ENCODE peak calls at places on chromosomes 3 and 15, in five cellular contexts. O is kidney glomerular epithelial cell; V is CD8-positive, alpha-beta T cell; R is CD4-positive, CD25-positive, alpha-beta regulatory T cell; X is activated CD4-positive, alpha-beta T cell treated with anti-CD3 and anti-CD28 coated beads, Interleukin-2, amount 50 U/mL, for 24 hours. G is an unnamed sample.

GRCh38 chr15:50068016-50068415 is 51.0 kb downstream of the ATP8B4 start:
- DNase-seq in O (no peak), V (no peak), R (no peak), X (no peak), G (no peak)

GRCh38 chr3:21839592-21839991 is 88.6 kb upstream of the ZNF385D start:
- DNase-seq in O (peak; percentile 40), V (no peak), R (no peak), X (no peak), G (no peak)

GRCh38 chr3:71226565-71227281 is 356.8 kb downstream of the FOXP1 start:
- DNase-seq in O (no peak), V (peak; percentile 84), R (peak; percentile 95), X (peak; percentile 93), G (peak; percentile 79)

GRCh38 chr15:80974914-80975313 is 14.7 kb downstream of the MESD start:
- DNase-seq in O (no peak), V (no peak), R (no peak), X (no peak), G (no peak)

GRCh38 chr15:90664650-90665287 is 52.4 kb upstream of the BLM start:
- DNase-seq in O (peak; percentile 31), V (no peak), R (no peak), X (no peak), G (no peak)

GRCh38 chr3:124860599-124860998 is 26.6 kb downstream of the ITGB5 start:
- DNase-seq in O (peak; percentile 92), V (no peak), R (no peak), X (no peak), G (no peak)

GRCh38 chr3:94615275-94616065 is 552.6 kb downstream of the NSUN3 start:
- DNase-seq in O (no peak), V (no peak), R (no peak), X (no peak), G (no peak)

GRCh38 chr15:40050788-40051615 is 12.0 kb upstream of the SRP14 start:
- DNase-seq in O (no peak), V (no peak), R (no peak), X (no peak), G (no peak)

GRCh38 chr3:45783667-45784066 is 12.7 kb downstream of the SLC6A20 start:
- DNase-seq in O (no peak), V (no peak), R (no peak), X (no peak), G (no peak)

GRCh38 chr3:46214751-46215352 is 6.7 kb upstream of the CCR1 start:
- DNase-seq in O (no peak), V (no peak), R (peak; percentile 59), X (no peak), G (no peak)

GRCh38 chr3:172514678-172515077 is 8.6 kb downstream of the TNFSF10 start:
- DNase-seq in O (no peak), V (no peak), R (no peak), X (no peak), G (no peak)

GRCh38 chr15:85504739-85505676 is 124.6 kb downstream of the AKAP13 start:
- DNase-seq in O (peak; percentile 55), V (peak; percentile 55), R (peak; percentile 74), X (peak; percentile 41), G (peak; percentile 33)

GRCh38 chr3:179558742-179559364 is 3.9 kb upstream of the ACTL6A start:
- DNase-seq in O (peak; percentile 57), V (peak; percentile 36), R (peak; percentile 62), X (peak; percentile 17), G (no peak)

GRCh38 chr15:100987143-100987542 is 68.0 kb downstream of the LRRK1 start:
- DNase-seq in O (no peak), V (no peak), R (no peak), X (no peak), G (no peak)

GRCh38 chr3:11995061-11995460 is 9.1 kb upstream of the SYN2 start:
- DNase-seq in O (no peak), V (no peak), R (no peak), X (no peak), G (no peak)

GRCh38 chr15:44130778-44131177 is 64.3 kb downstream of the FRMD5 start:
- DNase-seq in O (no peak), V (no peak), R (no peak), X (no peak), G (no peak)

GRCh38 chr15:74901612-74902063 is 5.0 kb downstream of the FAM219B start:
- DNase-seq in O (peak; percentile 34), V (peak; percentile 68), R (peak; percentile 77), X (peak; percentile 57), G (peak; percentile 52)

GRCh38 chr15:50353251-50353998 is 1.6 kb downstream of the GABPB1 start:
- DNase-seq in O (peak; percentile 58), V (no peak), R (peak; percentile 76), X (no peak), G (no peak)

GRCh38 chr3:113659996-113660395 is 36.4 kb downstream of the USF3 start:
- DNase-seq in O (no peak), V (no peak), R (no peak), X (no peak), G (no peak)

GRCh38 chr15:71112429-71112828 is 2.8 kb upstream of the THSD4 start:
- DNase-seq in O (no peak), V (no peak), R (no peak), X (no peak), G (no peak)

GRCh38 chr3:169091196-169091595 is 572.3 kb downstream of the MECOM start:
- DNase-seq in O (no peak), V (no peak), R (no peak), X (no peak), G (no peak)

GRCh38 chr15:55970286-55970685 is 23.1 kb downstream of the NEDD4 start:
- DNase-seq in O (no peak), V (no peak), R (no peak), X (no peak), G (no peak)

GRCh38 chr3:79506751-79507150 is 261.0 kb downstream of the ROBO1 start:
- DNase-seq in O (no peak), V (no peak), R (no peak), X (no peak), G (no peak)

GRCh38 chr3:169772530-169772950 is 656 bp upstream of the MYNN start:
- DNase-seq in O (peak; percentile 81), V (no peak), R (no peak), X (peak; percentile 68), G (peak; percentile 55)

GRCh38 chr3:110750201-110750600 is 321.4 kb upstream of the NECTIN3 start:
- DNase-seq in O (peak; percentile 2), V (no peak), R (no peak), X (no peak), G (no peak)

GRCh38 chr15:39394534-39394933 is 186.3 kb upstream of the THBS1 start:
- DNase-seq in O (no peak), V (no peak), R (no peak), X (no peak), G (no peak)

GRCh38 chr3:170491901-170492300 is 73.2 kb downstream of the CLDN11 start:
- DNase-seq in O (no peak), V (no peak), R (no peak), X (no peak), G (no peak)

GRCh38 chr3:111369953-111370352 is 172.0 kb upstream of the CD96 start:
- DNase-seq in O (no peak), V (no peak), R (no peak), X (no peak), G (no peak)

GRCh38 chr3:37096972-37097371 is 77.4 kb downstream of the LRRFIP2 start:
- DNase-seq in O (no peak), V (no peak), R (no peak), X (no peak), G (no peak)

GRCh38 chr3:108441081-108441507 is 69.3 kb downstream of the MYH15 start:
- DNase-seq in O (no peak), V (no peak), R (no peak), X (no peak), G (no peak)

GRCh38 chr3:31188112-31188511 is 293.7 kb upstream of the GADL1 start:
- DNase-seq in O (no peak), V (no peak), R (no peak), X (no peak), G (no peak)